ENCODE peak calls at places on chromosomes 16 and 17, in six cellular contexts. U, N, G, Q, Z and I are unnamed samples. For H3K27me3, the result is how much of the 10 kb centered on the place peaks cover.

GRCh38 chr16:78892925-78893324 is 707.6 kb downstream of the MAF start:
- DNase-seq in U (no peak), N (no peak), G (no peak), Q (no peak), Z (no peak), I (no peak)

GRCh38 chr17:53135969-53136368 is 686.8 kb upstream of the KIF2B start:
- DNase-seq in U (no peak), N (no peak), G (no peak), Q (no peak), Z (no peak), I (no peak)

GRCh38 chr17:10646393-10646990 is 10.6 kb downstream of the MYH3 start:
- DNase-seq in U (peak), N (peak), G (peak), Q (peak), Z (peak), I (peak)

GRCh38 chr17:64385187-64386083 is 5.2 kb downstream of the PECAM1 start:
- DNase-seq in U (peak), N (peak), G (peak), Q (peak), Z (no peak), I (peak)

GRCh38 chr17:44947461-44948314 is at the start of gene KIF18B:
- DNase-seq in U (peak), N (peak), G (peak), Q (peak), Z (peak), I (peak)

GRCh38 chr16:89150090-89150835 is 21.3 kb upstream of the CDH15 start:
- DNase-seq in U (no peak), N (no peak), G (no peak), Q (no peak), Z (no peak), I (no peak)

GRCh38 chr16:16890964-16891363 is 512.0 kb downstream of the NPIPA7 start:
- DNase-seq in U (no peak), N (no peak), G (no peak), Q (no peak), Z (no peak), I (no peak)

GRCh38 chr16:86669937-86670772 is 91.8 kb downstream of the FOXL1 start:
- DNase-seq in U (peak), N (no peak), G (peak), Q (peak), Z (no peak), I (no peak)

DNA sequence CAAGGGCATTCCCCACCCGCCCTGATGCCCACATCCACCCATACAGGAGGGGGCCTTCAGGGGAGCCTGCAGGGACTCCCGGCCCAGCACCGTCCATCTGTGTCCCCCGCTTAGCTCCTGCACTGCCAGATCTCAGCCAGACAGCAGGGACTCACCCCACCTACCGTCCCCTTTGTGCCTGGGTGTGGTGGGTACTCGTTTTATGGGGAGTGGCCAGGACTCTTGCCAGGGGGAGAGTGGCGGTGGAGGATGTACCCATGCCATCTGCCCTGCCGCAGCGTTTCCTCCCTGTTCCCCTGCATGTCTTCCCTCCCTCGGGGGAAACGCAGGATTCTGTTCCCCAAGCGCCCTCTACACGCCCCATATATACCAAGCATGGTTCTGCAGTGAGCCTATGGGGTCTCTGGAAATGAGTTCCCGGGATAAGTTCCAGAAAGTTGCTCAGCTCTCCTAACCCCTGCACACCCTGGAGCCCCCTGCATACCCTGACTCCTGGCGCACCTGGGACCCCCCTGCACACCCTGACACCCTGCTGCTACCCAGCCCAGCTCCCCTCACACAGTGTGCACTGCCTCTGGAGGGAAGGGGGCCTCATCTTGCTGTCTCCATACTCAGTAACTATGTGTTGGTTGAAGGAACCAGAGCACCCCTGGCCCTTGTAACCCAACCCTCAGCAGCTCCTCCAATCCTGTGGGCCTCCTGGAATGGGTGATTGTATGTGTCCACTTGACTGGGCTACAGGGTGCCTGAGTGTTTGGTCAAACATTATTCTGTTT is 4.2 kb upstream of the MAFG start:
- DNase-seq in U (no peak), N (no peak), G (no peak), Q (no peak), Z (no peak), I (no peak)
- H3K27me3 ChIP-seq in U (under half), N (under half), G (under half), Q (under half), Z (under half), I (under half)

GRCh38 chr16:73735018-73735417 is 561.6 kb upstream of the PSMD7 start:
- DNase-seq in U (no peak), N (no peak), G (no peak), Q (peak), Z (no peak), I (no peak)

GRCh38 chr16:73732681-73733080 is 563.9 kb upstream of the PSMD7 start:
- DNase-seq in U (no peak), N (no peak), G (no peak), Q (no peak), Z (no peak), I (no peak)

GRCh38 chr16:73732143-73732542 is 564.5 kb upstream of the PSMD7 start:
- DNase-seq in U (no peak), N (no peak), G (no peak), Q (no peak), Z (no peak), I (no peak)

GRCh38 chr16:73735954-73736353 is 560.7 kb upstream of the PSMD7 start:
- DNase-seq in U (no peak), N (no peak), G (no peak), Q (no peak), Z (no peak), I (no peak)

DNA sequence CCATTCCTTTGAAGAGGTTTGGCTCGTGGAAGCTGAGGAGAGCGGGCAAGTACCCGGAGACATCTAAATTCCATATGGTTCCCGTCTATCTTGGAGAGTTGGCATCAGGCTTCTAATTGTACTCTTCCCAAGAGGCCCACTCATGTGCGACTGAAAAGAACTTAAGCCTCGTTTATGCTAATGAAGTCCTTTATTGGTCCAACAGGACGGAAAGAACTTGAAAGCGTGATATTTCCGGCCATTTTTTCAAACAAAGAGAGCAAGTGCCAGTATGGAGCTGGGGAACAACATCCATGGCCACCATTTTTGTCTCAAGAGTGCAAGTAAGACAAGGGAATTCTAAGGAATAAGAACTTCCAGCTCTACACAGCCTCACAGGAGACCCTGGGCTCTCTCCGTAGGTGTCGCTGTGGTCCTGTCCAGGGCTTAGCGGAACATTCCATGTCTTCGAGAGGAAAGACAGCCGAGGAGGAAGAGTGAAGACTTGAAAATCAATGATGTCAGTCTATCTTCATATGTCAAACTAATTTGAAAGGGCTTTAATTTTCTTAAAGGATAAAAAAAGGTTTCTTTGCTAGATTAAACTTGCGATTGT is 566.0 kb upstream of the PSMD7 start:
- DNase-seq in U (no peak), N (no peak), G (no peak), Q (no peak), Z (no peak), I (no peak)
- TF ChIP-seq CTCF in U (no peak), N (no peak), G (no peak), Q (no peak), Z (no peak), I (no peak)

GRCh38 chr16:2340564-2341455 is at the start of gene ABCA3:
- DNase-seq in U (peak), N (peak), G (peak), Q (peak), Z (peak), I (peak)
- H3K27me3 ChIP-seq in U (under half), N (under half), G (under half), Q (under half), Z (under half), I (under half)

DNA sequence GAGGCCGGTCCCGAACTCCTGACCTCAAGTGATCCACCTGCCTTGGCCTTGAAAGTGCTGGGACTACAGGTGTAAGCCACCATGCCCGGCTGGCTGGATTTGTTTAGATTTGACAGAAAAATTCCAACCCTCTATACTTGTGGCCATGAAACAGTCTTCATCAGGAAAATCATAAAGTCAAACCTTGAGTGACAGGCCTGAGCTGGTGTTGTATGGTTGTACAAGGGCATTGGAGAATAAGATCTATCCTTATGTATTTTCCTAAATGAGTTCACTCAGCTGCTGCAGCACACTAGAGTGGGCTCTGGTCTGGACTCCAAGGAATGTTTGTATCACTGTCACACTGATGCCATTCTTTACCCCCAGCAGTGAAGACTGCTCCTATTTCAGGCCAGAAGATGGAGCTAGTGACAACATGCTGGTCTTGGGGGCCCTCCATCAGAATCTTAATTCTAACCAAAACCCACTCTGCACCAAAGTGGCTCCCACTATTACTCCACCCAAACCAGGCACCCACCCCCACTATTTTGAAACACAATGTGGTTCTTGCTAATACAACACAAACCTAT is 27.4 kb downstream of the SNX11 start:
- DNase-seq in U (no peak), N (no peak), G (no peak), Q (no peak), Z (no peak), I (no peak)
- TF ChIP-seq CTCF in U (no peak), N (peak), G (no peak), Q (peak), Z (no peak), I (no peak)